ENCODE peak calls at places on chromosome 1, in ten cellular contexts. One of them, this sample, is unnamed.

GRCh38 chr1:101496109-101496508 is 259.3 kb downstream of the S1PR1 start:
- DNase-seq in HFF-Myc: no peak
- DNase-seq in colonic mucosa: no peak
- DNase-seq in uterus: no peak
- DNase-seq in GM12865: no peak
- DNase-seq in NB4: no peak
- DNase-seq in mammary epithelial cell: peak
- DNase-seq in AG10803: no peak
- DNase-seq in right lobe of liver: no peak
- DNase-seq in ascending aorta: no peak
- DNase-seq in this sample: no peak

GRCh38 chr1:61084560-61084991 is 2.2 kb downstream of the NFIA start:
- DNase-seq in HFF-Myc: no peak
- DNase-seq in colonic mucosa: no peak
- DNase-seq in uterus: no peak
- DNase-seq in GM12865: no peak
- DNase-seq in NB4: no peak
- DNase-seq in mammary epithelial cell: no peak
- DNase-seq in AG10803: no peak
- DNase-seq in right lobe of liver: no peak
- DNase-seq in ascending aorta: no peak
- DNase-seq in this sample: no peak

GRCh38 chr1:54309631-54310366 is 96.4 kb downstream of the SSBP3 start:
- DNase-seq in HFF-Myc: no peak
- DNase-seq in colonic mucosa: no peak
- DNase-seq in uterus: no peak
- DNase-seq in GM12865: no peak
- DNase-seq in NB4: no peak
- DNase-seq in mammary epithelial cell: no peak
- DNase-seq in AG10803: no peak
- DNase-seq in right lobe of liver: no peak
- DNase-seq in ascending aorta: no peak
- DNase-seq in this sample: no peak

GRCh38 chr1:209983953-209984352 is 45.9 kb downstream of the SYT14 start:
- DNase-seq in HFF-Myc: no peak
- DNase-seq in colonic mucosa: no peak
- DNase-seq in uterus: no peak
- DNase-seq in GM12865: no peak
- DNase-seq in NB4: no peak
- DNase-seq in mammary epithelial cell: no peak
- DNase-seq in AG10803: no peak
- DNase-seq in right lobe of liver: no peak
- DNase-seq in ascending aorta: no peak
- DNase-seq in this sample: no peak

GRCh38 chr1:15290382-15290781 is 43.4 kb downstream of the FHAD1 start:
- DNase-seq in HFF-Myc: peak
- DNase-seq in colonic mucosa: no peak
- DNase-seq in uterus: no peak
- DNase-seq in GM12865: no peak
- DNase-seq in NB4: peak
- DNase-seq in mammary epithelial cell: peak
- DNase-seq in AG10803: peak
- DNase-seq in right lobe of liver: no peak
- DNase-seq in ascending aorta: no peak
- DNase-seq in this sample: no peak

GRCh38 chr1:113456967-113457366 is 66.7 kb downstream of the MAGI3 start:
- DNase-seq in HFF-Myc: peak
- DNase-seq in colonic mucosa: no peak
- DNase-seq in uterus: peak
- DNase-seq in GM12865: no peak
- DNase-seq in NB4: no peak
- DNase-seq in mammary epithelial cell: peak
- DNase-seq in AG10803: peak
- DNase-seq in right lobe of liver: no peak
- DNase-seq in ascending aorta: peak
- DNase-seq in this sample: no peak

GRCh38 chr1:111553199-111553598 is 49.8 kb upstream of the ADORA3 start:
- DNase-seq in HFF-Myc: no peak
- DNase-seq in colonic mucosa: no peak
- DNase-seq in uterus: no peak
- DNase-seq in GM12865: no peak
- DNase-seq in NB4: no peak
- DNase-seq in mammary epithelial cell: peak
- DNase-seq in AG10803: peak
- DNase-seq in right lobe of liver: no peak
- DNase-seq in ascending aorta: no peak
- DNase-seq in this sample: no peak

GRCh38 chr1:229640455-229640854 is 14.4 kb downstream of the URB2 start:
- DNase-seq in HFF-Myc: no peak
- DNase-seq in colonic mucosa: peak
- DNase-seq in uterus: no peak
- DNase-seq in GM12865: no peak
- DNase-seq in NB4: no peak
- DNase-seq in mammary epithelial cell: no peak
- DNase-seq in AG10803: no peak
- DNase-seq in right lobe of liver: no peak
- DNase-seq in ascending aorta: no peak
- DNase-seq in this sample: no peak

GRCh38 chr1:239361403-239361802 is 25.0 kb upstream of the CHRM3 start:
- DNase-seq in HFF-Myc: peak
- DNase-seq in colonic mucosa: no peak
- DNase-seq in uterus: no peak
- DNase-seq in GM12865: no peak
- DNase-seq in NB4: no peak
- DNase-seq in mammary epithelial cell: peak
- DNase-seq in AG10803: peak
- DNase-seq in right lobe of liver: no peak
- DNase-seq in ascending aorta: no peak
- DNase-seq in this sample: no peak

GRCh38 chr1:160078392-160079195 is 2.7 kb upstream of the KCNJ9 start:
- DNase-seq in HFF-Myc: no peak
- DNase-seq in colonic mucosa: peak
- DNase-seq in uterus: no peak
- DNase-seq in GM12865: peak
- DNase-seq in NB4: peak
- DNase-seq in mammary epithelial cell: peak
- DNase-seq in AG10803: no peak
- DNase-seq in right lobe of liver: no peak
- DNase-seq in ascending aorta: no peak
- DNase-seq in this sample: peak

GRCh38 chr1:62687903-62688686 is at the start of gene DOCK7:
- DNase-seq in HFF-Myc: no peak
- DNase-seq in colonic mucosa: peak
- DNase-seq in uterus: peak
- DNase-seq in GM12865: peak
- DNase-seq in NB4: peak
- DNase-seq in mammary epithelial cell: peak
- DNase-seq in AG10803: peak
- DNase-seq in right lobe of liver: peak
- DNase-seq in ascending aorta: no peak
- DNase-seq in this sample: peak

GRCh38 chr1:62688687-62689085 is 500 bp upstream of the DOCK7 start:
- DNase-seq in HFF-Myc: no peak
- DNase-seq in colonic mucosa: peak
- DNase-seq in uterus: no peak
- DNase-seq in GM12865: no peak
- DNase-seq in NB4: no peak
- DNase-seq in mammary epithelial cell: no peak
- DNase-seq in AG10803: no peak
- DNase-seq in right lobe of liver: no peak
- DNase-seq in ascending aorta: no peak
- DNase-seq in this sample: no peak

GRCh38 chr1:62689524-62689923 is 1.3 kb upstream of the DOCK7 start:
- DNase-seq in HFF-Myc: peak
- DNase-seq in colonic mucosa: no peak
- DNase-seq in uterus: no peak
- DNase-seq in GM12865: peak
- DNase-seq in NB4: peak
- DNase-seq in mammary epithelial cell: peak
- DNase-seq in AG10803: peak
- DNase-seq in right lobe of liver: no peak
- DNase-seq in ascending aorta: no peak
- DNase-seq in this sample: no peak

GRCh38 chr1:62693123-62693522 is 4.9 kb upstream of the DOCK7 start:
- DNase-seq in HFF-Myc: no peak
- DNase-seq in colonic mucosa: no peak
- DNase-seq in uterus: no peak
- DNase-seq in GM12865: no peak
- DNase-seq in NB4: no peak
- DNase-seq in mammary epithelial cell: no peak
- DNase-seq in AG10803: no peak
- DNase-seq in right lobe of liver: no peak
- DNase-seq in ascending aorta: no peak
- DNase-seq in this sample: no peak

GRCh38 chr1:62691062-62691844 is 3.1 kb upstream of the DOCK7 start:
- DNase-seq in HFF-Myc: no peak
- DNase-seq in colonic mucosa: no peak
- DNase-seq in uterus: no peak
- DNase-seq in GM12865: no peak
- DNase-seq in NB4: no peak
- DNase-seq in mammary epithelial cell: no peak
- DNase-seq in AG10803: no peak
- DNase-seq in right lobe of liver: no peak
- DNase-seq in ascending aorta: no peak
- DNase-seq in this sample: no peak
- TF ChIP-seq CTCF in HFF-Myc: no peak
- TF ChIP-seq CTCF in colonic mucosa: no peak
- TF ChIP-seq CTCF in uterus: no peak
- TF ChIP-seq CTCF in GM12865: no peak
- TF ChIP-seq CTCF in NB4: no peak
- TF ChIP-seq CTCF in mammary epithelial cell: no peak
- TF ChIP-seq CTCF in AG10803: no peak
- TF ChIP-seq CTCF in right lobe of liver: no peak
- TF ChIP-seq CTCF in ascending aorta: no peak
- TF ChIP-seq CTCF in this sample: no peak

DNA sequence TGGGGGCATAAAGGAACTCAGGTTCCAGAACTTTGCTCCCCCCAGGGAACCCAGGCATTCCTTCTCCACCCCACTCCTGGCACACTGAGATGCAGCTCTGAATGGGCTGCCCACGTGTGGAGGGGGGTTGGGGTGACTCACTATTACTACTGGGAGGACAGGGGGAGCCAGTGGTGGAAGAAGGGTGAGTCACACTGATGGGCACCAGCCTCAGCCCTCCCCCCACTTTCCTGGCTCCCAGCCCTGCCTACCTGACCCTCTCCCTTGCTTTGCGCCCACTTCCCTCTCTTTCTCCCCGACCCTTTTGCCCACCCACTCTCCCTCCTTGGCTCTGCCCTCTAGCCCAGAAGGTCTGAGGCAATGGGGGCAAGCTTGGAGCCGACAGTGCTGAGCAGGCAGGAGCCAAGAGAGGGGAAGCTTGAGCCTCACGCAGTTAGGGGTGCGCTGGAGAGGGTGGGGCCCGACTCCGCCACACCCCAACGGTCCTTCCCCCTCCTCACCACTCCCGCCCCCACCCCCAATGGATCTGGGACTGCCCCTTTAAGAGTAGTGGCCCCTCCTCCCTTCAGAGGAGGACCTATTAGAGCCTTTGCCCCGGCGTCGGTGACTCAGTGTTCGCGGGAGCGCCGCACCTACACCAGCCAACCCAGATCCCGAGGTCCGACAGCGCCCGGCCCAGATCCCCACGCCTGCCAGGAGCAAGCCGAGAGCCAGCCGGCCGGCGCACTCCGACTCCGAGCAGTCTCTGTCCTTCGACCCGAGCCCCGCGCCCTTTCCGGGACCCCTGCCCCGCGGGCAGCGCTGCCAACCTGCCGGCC is at the start of gene LMNA:
- DNase-seq in HFF-Myc: peak
- DNase-seq in colonic mucosa: peak
- DNase-seq in uterus: peak
- DNase-seq in GM12865: peak
- DNase-seq in NB4: peak
- DNase-seq in mammary epithelial cell: peak
- DNase-seq in AG10803: peak
- DNase-seq in right lobe of liver: peak
- DNase-seq in ascending aorta: peak
- DNase-seq in this sample: peak
- H3K4me3 ChIP-seq in HFF-Myc: peak
- H3K4me3 ChIP-seq in colonic mucosa: peak
- H3K4me3 ChIP-seq in uterus: peak
- H3K4me3 ChIP-seq in GM12865: peak
- H3K4me3 ChIP-seq in NB4: peak
- H3K4me3 ChIP-seq in mammary epithelial cell: peak
- H3K4me3 ChIP-seq in AG10803: peak
- H3K4me3 ChIP-seq in right lobe of liver: peak
- H3K4me3 ChIP-seq in ascending aorta: peak
- H3K4me3 ChIP-seq in this sample: peak

GRCh38 chr1:45355683-45356082 is 15.4 kb upstream of the MUTYH start:
- DNase-seq in HFF-Myc: no peak
- DNase-seq in colonic mucosa: no peak
- DNase-seq in uterus: no peak
- DNase-seq in GM12865: no peak
- DNase-seq in NB4: no peak
- DNase-seq in mammary epithelial cell: no peak
- DNase-seq in AG10803: no peak
- DNase-seq in right lobe of liver: no peak
- DNase-seq in ascending aorta: no peak
- DNase-seq in this sample: no peak

GRCh38 chr1:45354838-45355237 is 14.6 kb upstream of the MUTYH start:
- DNase-seq in HFF-Myc: no peak
- DNase-seq in colonic mucosa: no peak
- DNase-seq in uterus: no peak
- DNase-seq in GM12865: no peak
- DNase-seq in NB4: no peak
- DNase-seq in mammary epithelial cell: no peak
- DNase-seq in AG10803: no peak
- DNase-seq in right lobe of liver: no peak
- DNase-seq in ascending aorta: no peak
- DNase-seq in this sample: no peak

GRCh38 chr1:45353685-45354084 is 13.4 kb upstream of the MUTYH start:
- DNase-seq in HFF-Myc: no peak
- DNase-seq in colonic mucosa: no peak
- DNase-seq in uterus: no peak
- DNase-seq in GM12865: no peak
- DNase-seq in NB4: no peak
- DNase-seq in mammary epithelial cell: no peak
- DNase-seq in AG10803: no peak
- DNase-seq in right lobe of liver: no peak
- DNase-seq in ascending aorta: no peak
- DNase-seq in this sample: no peak

GRCh38 chr1:45359882-45360513 is 19.8 kb upstream of the MUTYH start:
- DNase-seq in HFF-Myc: no peak
- DNase-seq in colonic mucosa: peak
- DNase-seq in uterus: peak
- DNase-seq in GM12865: peak
- DNase-seq in NB4: peak
- DNase-seq in mammary epithelial cell: peak
- DNase-seq in AG10803: peak
- DNase-seq in right lobe of liver: no peak
- DNase-seq in ascending aorta: no peak
- DNase-seq in this sample: peak

GRCh38 chr1:45356186-45356585 is 15.9 kb upstream of the MUTYH start:
- DNase-seq in HFF-Myc: no peak
- DNase-seq in colonic mucosa: no peak
- DNase-seq in uterus: no peak
- DNase-seq in GM12865: no peak
- DNase-seq in NB4: no peak
- DNase-seq in mammary epithelial cell: peak
- DNase-seq in AG10803: no peak
- DNase-seq in right lobe of liver: no peak
- DNase-seq in ascending aorta: no peak
- DNase-seq in this sample: no peak
- TF ChIP-seq CTCF in HFF-Myc: no peak
- TF ChIP-seq CTCF in colonic mucosa: no peak
- TF ChIP-seq CTCF in uterus: no peak
- TF ChIP-seq CTCF in GM12865: no peak
- TF ChIP-seq CTCF in NB4: no peak
- TF ChIP-seq CTCF in mammary epithelial cell: no peak
- TF ChIP-seq CTCF in AG10803: no peak
- TF ChIP-seq CTCF in right lobe of liver: no peak
- TF ChIP-seq CTCF in ascending aorta: no peak
- TF ChIP-seq CTCF in this sample: no peak

GRCh38 chr1:36178479-36179219 is 22.7 kb downstream of the MAP7D1 start:
- DNase-seq in HFF-Myc: no peak
- DNase-seq in colonic mucosa: peak
- DNase-seq in uterus: no peak
- DNase-seq in GM12865: no peak
- DNase-seq in NB4: no peak
- DNase-seq in mammary epithelial cell: no peak
- DNase-seq in AG10803: no peak
- DNase-seq in right lobe of liver: peak
- DNase-seq in ascending aorta: no peak
- DNase-seq in this sample: no peak
- H3K4me3 ChIP-seq in HFF-Myc: no peak
- H3K4me3 ChIP-seq in colonic mucosa: peak
- H3K4me3 ChIP-seq in uterus: no peak
- H3K4me3 ChIP-seq in GM12865: no peak
- H3K4me3 ChIP-seq in NB4: no peak
- H3K4me3 ChIP-seq in mammary epithelial cell: no peak
- H3K4me3 ChIP-seq in AG10803: no peak
- H3K4me3 ChIP-seq in right lobe of liver: peak
- H3K4me3 ChIP-seq in ascending aorta: no peak
- H3K4me3 ChIP-seq in this sample: no peak

This sample was measured in dorsolateral prefrontal cortex.